ENCODE peak calls at places on chromosomes 3 and 15, in eight cellular contexts. C is astrocyte, M is AG04450, I is heart right ventricle, O is BJ, T is body of pancreas, P is dorsolateral prefrontal cortex, N is tibial artery. R is an unnamed sample.

GRCh38 chr15:90174140-90174891 is 26.8 kb upstream of the SEMA4B start:
- DNase-seq in I (peak; percentile 89), N (peak; percentile 98), O (no peak), C (no peak), T (peak; percentile 96), M (no peak), P (peak; percentile 97), R (peak; percentile 61)

GRCh38 chr15:45138814-45139765 is 9.3 kb downstream of the DUOX1 start:
- DNase-seq in N (no peak), T (no peak), O (no peak), P (no peak), I (no peak), M (no peak), C (no peak), R (no peak)

GRCh38 chr3:66800941-66801545 is 197.1 kb upstream of the KBTBD8 start:
- DNase-seq in C (peak; percentile 46), I (no peak), O (no peak), P (no peak), N (no peak), T (no peak), M (peak; percentile 11), R (no peak)

GRCh38 chr3:73784647-73785420 is 160.1 kb upstream of the PDZRN3 start:
- DNase-seq in C (peak; percentile 48), M (no peak), P (no peak), N (no peak), I (no peak), O (peak; percentile 46), T (no peak), R (no peak)

GRCh38 chr15:25763954-25764353 is 99.2 kb downstream of the ATP10A start:
- DNase-seq in C (no peak), I (no peak), M (no peak), T (no peak), O (no peak), N (no peak), P (no peak), R (no peak)

GRCh38 chr3:97827741-97828471 is 6.1 kb downstream of the CRYBG3 start:
- DNase-seq in O (no peak), I (no peak), P (peak; percentile 65), M (no peak), T (no peak), C (no peak), N (no peak), R (no peak)

GRCh38 chr3:8729479-8729878 is 4.1 kb upstream of the CAV3 start:
- DNase-seq in M (no peak), P (no peak), O (no peak), N (no peak), T (no peak), I (no peak), C (no peak), R (no peak)

GRCh38 chr3:159804726-159805410 is 183.8 kb upstream of the IL12A start:
- DNase-seq in N (peak; percentile 83), P (peak; percentile 85), C (peak; percentile 81), O (no peak), M (peak; percentile 74), T (peak; percentile 72), I (no peak), R (peak; percentile 80)

GRCh38 chr3:46845860-46846623 is 17.2 kb downstream of the MYL3 start:
- DNase-seq in P (peak; percentile 62), C (peak; percentile 63), T (peak; percentile 87), N (peak; percentile 87), M (peak; percentile 27), O (peak; percentile 18), I (peak; percentile 82), R (peak; percentile 71)

GRCh38 chr3:157128771-157129671 is 30.9 kb downstream of the CCNL1 start:
- DNase-seq in I (peak; percentile 22), T (peak; percentile 46), C (peak; percentile 75), P (no peak), N (no peak), M (no peak), O (no peak), R (peak; percentile 80)

GRCh38 chr15:92817339-92817886 is 82.7 kb upstream of the CHD2 start:
- DNase-seq in C (no peak), I (no peak), T (no peak), O (no peak), M (no peak), N (no peak), P (no peak), R (no peak)

GRCh38 chr15:31248263-31248662 is 78.4 kb upstream of the KLF13 start:
- DNase-seq in O (no peak), P (no peak), M (no peak), C (no peak), N (no peak), T (no peak), I (no peak), R (no peak)

GRCh38 chr3:65233561-65233960 is 545.8 kb upstream of the ADAMTS9 start:
- DNase-seq in M (no peak), C (peak; percentile 40), I (no peak), O (no peak), T (no peak), P (no peak), N (no peak), R (no peak)

GRCh38 chr3:153348457-153349137 is 186.6 kb downstream of the RAP2B start:
- DNase-seq in M (no peak), P (no peak), O (peak; percentile 24), N (no peak), C (peak; percentile 55), T (no peak), I (no peak), R (no peak)

GRCh38 chr15:90004671-90005070 is 3.5 kb downstream of the ZNF710 start:
- DNase-seq in I (no peak), N (no peak), P (no peak), M (peak; percentile 92), C (peak; percentile 96), T (peak; percentile 48), O (peak; percentile 88), R (no peak)

GRCh38 chr15:96225642-96226259 is 104.7 kb upstream of the NR2F2 start:
- DNase-seq in P (no peak), O (no peak), N (no peak), M (no peak), C (no peak), I (no peak), T (no peak), R (no peak)

GRCh38 chr3:172716476-172716875 is 5.6 kb upstream of the NCEH1 start:
- DNase-seq in M (no peak), N (no peak), O (no peak), P (no peak), I (no peak), T (no peak), C (no peak), R (no peak)

GRCh38 chr3:124529826-124530571 is 200.3 kb upstream of the UMPS start:
- DNase-seq in I (no peak), M (no peak), C (peak; percentile 27), P (peak; percentile 65), O (no peak), T (peak; percentile 17), N (no peak), R (no peak)

GRCh38 chr15:64610257-64610919 is 150.0 kb downstream of the ZNF609 start:
- DNase-seq in M (no peak), N (no peak), P (no peak), T (no peak), C (no peak), O (no peak), I (no peak), R (no peak)

GRCh38 chr15:48402778-48403177 is 71.5 kb downstream of the DUT start:
- DNase-seq in I (no peak), P (no peak), T (no peak), O (no peak), M (no peak), N (no peak), C (peak; percentile 67), R (no peak)

GRCh38 chr3:62737449-62737848 is 137.8 kb downstream of the CADPS start:
- DNase-seq in T (no peak), I (no peak), N (no peak), M (no peak), P (no peak), O (no peak), C (no peak), R (no peak)

GRCh38 chr15:68312701-68313204 is 35.2 kb downstream of the FEM1B start:
- DNase-seq in O (no peak), C (peak; percentile 68), M (no peak), T (no peak), P (peak; percentile 23), I (no peak), N (peak; percentile 60), R (no peak)

GRCh38 chr3:170714151-170714550 is 128.3 kb upstream of the SLC7A14 start:
- DNase-seq in T (no peak), C (peak; percentile 85), O (no peak), P (no peak), I (no peak), M (no peak), N (no peak), R (no peak)

GRCh38 chr15:71559098-71559497 is 251.3 kb upstream of the NR2E3 start:
- DNase-seq in T (no peak), O (peak; percentile 69), I (no peak), N (no peak), P (no peak), M (peak; percentile 56), C (peak; percentile 96), R (no peak)

GRCh38 chr3:38137615-38138346 is 680 bp upstream of the MYD88 start:
- DNase-seq in T (no peak), C (no peak), P (peak; percentile 29), I (no peak), O (no peak), N (peak; percentile 71), M (no peak), R (peak; percentile 49)

DNA sequence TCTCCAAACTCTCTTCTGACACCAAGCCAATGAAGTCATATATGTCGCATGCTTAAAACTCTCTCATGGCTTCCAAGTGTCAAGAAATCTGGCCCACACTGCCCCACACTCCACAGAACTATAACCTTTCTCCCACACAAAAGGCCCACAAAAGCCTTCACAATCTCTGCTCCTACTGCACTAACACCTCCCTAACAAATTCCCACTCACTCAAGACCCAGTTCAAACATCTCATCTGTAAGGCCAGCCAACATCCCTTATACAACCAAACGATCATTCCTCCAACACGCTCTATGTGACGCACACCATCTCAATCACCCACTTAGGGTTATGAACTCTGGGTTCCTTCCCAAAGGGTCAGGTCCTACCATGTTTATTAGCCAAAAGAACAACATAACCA is 13.5 kb downstream of the TBC1D2B start:
- DNase-seq in T (no peak), I (no peak), P (no peak), M (no peak), O (no peak), C (no peak), N (peak; percentile 48), R (no peak)
- H3K27me3 ChIP-seq in T (no peaks in the 10 kb centered on the region), I (no peaks in the 10 kb centered on the region), P (no peaks in the 10 kb centered on the region), M (no peaks in the 10 kb centered on the region), O (no peaks in the 10 kb centered on the region), C (no peaks in the 10 kb centered on the region), N (no peaks in the 10 kb centered on the region), R (no peaks in the 10 kb centered on the region)

GRCh38 chr3:2236203-2236602 is 137.5 kb downstream of the CNTN4 start:
- DNase-seq in N (no peak), O (no peak), I (no peak), C (no peak), M (no peak), T (no peak), P (no peak), R (no peak)
- H3K4me3 ChIP-seq in N (no peak overlapping the region), O (no peak overlapping the region), I (no peak overlapping the region), C (no peak overlapping the region), M (no peak overlapping the region), T (no peak overlapping the region), P (no peak overlapping the region), R (no peak overlapping the region)

GRCh38 chr15:70488002-70488605 is 275.3 kb downstream of the UACA start:
- DNase-seq in P (peak; percentile 82), N (peak; percentile 83), T (peak; percentile 80), I (peak; percentile 69), O (no peak), M (no peak), C (no peak), R (peak; percentile 75)
- H3K27me3 ChIP-seq in P (no peaks in the 10 kb centered on the region), N (no peaks in the 10 kb centered on the region), T (no peaks in the 10 kb centered on the region), I (no peaks in the 10 kb centered on the region), O (peaks cover 19% of the 10 kb centered on the region), M (peaks cover 7% of the 10 kb centered on the region), C (peaks cover 36% of the 10 kb centered on the region), R (no peaks in the 10 kb centered on the region)

GRCh38 chr3:50268276-50268675 is 671 bp upstream of the SEMA3B start:
- DNase-seq in O (no peak), C (no peak), M (no peak), T (no peak), P (no peak), N (no peak), I (no peak), R (no peak)
- H3K4me3 ChIP-seq in O (no peak overlapping the region), C (no peak overlapping the region), M (peak overlapping the region; percentile 49), T (no peak overlapping the region), P (peak overlapping the region; percentile 64), N (peak overlapping the region; percentile 66), I (peak overlapping the region; percentile 47), R (peak overlapping the region; percentile 35)